ENCODE peak calls at places on chromosomes 12 and 14, in ten cellular contexts. One of them, this sample, is unnamed.

GRCh38 chr12:123094349-123095073 is 56.4 kb downstream of the PITPNM2 start:
- DNase-seq in COR-L47: no peak
- DNase-seq in lung microvascular endothelial cell: no peak
- DNase-seq in activated T-helper 1 cell treated with anti-CD3 and anti-CD28 coated beads, Interleukin-2, amount 50 U/mL, for 16 hours: no peak
- DNase-seq in H4: peak; percentile 94
- DNase-seq in GM04504: peak; percentile 82
- DNase-seq in NCI-H345: no peak
- DNase-seq in NCI-H1436: no peak
- DNase-seq in mesothelial cell of epicardium: no peak
- DNase-seq in lower leg skin: peak; percentile 43
- DNase-seq in this sample: no peak

GRCh38 chr14:87002831-87003230 is 990.2 kb downstream of the GALC start:
- DNase-seq in COR-L47: no peak
- DNase-seq in NCI-H1436: no peak
- DNase-seq in H4: no peak
- DNase-seq in activated T-helper 1 cell treated with anti-CD3 and anti-CD28 coated beads, Interleukin-2, amount 50 U/mL, for 16 hours: no peak
- DNase-seq in mesothelial cell of epicardium: no peak
- DNase-seq in lung microvascular endothelial cell: no peak
- DNase-seq in lower leg skin: no peak
- DNase-seq in NCI-H345: no peak
- DNase-seq in GM04504: no peak
- DNase-seq in this sample: no peak

GRCh38 chr12:67651380-67651695 is 2.8 kb downstream of the DYRK2 start:
- DNase-seq in lower leg skin: no peak
- DNase-seq in GM04504: no peak
- DNase-seq in H4: peak; percentile 21
- DNase-seq in NCI-H345: peak; percentile 13
- DNase-seq in mesothelial cell of epicardium: no peak
- DNase-seq in lung microvascular endothelial cell: peak; percentile 32
- DNase-seq in activated T-helper 1 cell treated with anti-CD3 and anti-CD28 coated beads, Interleukin-2, amount 50 U/mL, for 16 hours: no peak
- DNase-seq in COR-L47: no peak
- DNase-seq in NCI-H1436: no peak
- DNase-seq in this sample: no peak

GRCh38 chr12:9651265-9651729 is 18.2 kb upstream of the CLEC2D start:
- DNase-seq in NCI-H1436: no peak
- DNase-seq in lung microvascular endothelial cell: peak; percentile 90
- DNase-seq in GM04504: peak; percentile 67
- DNase-seq in mesothelial cell of epicardium: no peak
- DNase-seq in COR-L47: no peak
- DNase-seq in H4: peak; percentile 48
- DNase-seq in lower leg skin: no peak
- DNase-seq in NCI-H345: no peak
- DNase-seq in activated T-helper 1 cell treated with anti-CD3 and anti-CD28 coated beads, Interleukin-2, amount 50 U/mL, for 16 hours: no peak
- DNase-seq in this sample: no peak

GRCh38 chr14:71467419-71467818 is 464.8 kb upstream of the RGS6 start:
- DNase-seq in H4: no peak
- DNase-seq in lower leg skin: no peak
- DNase-seq in activated T-helper 1 cell treated with anti-CD3 and anti-CD28 coated beads, Interleukin-2, amount 50 U/mL, for 16 hours: no peak
- DNase-seq in NCI-H1436: no peak
- DNase-seq in lung microvascular endothelial cell: no peak
- DNase-seq in COR-L47: no peak
- DNase-seq in NCI-H345: no peak
- DNase-seq in mesothelial cell of epicardium: no peak
- DNase-seq in GM04504: no peak
- DNase-seq in this sample: no peak

GRCh38 chr12:121576851-121577391 is 3.9 kb downstream of the KDM2B start:
- DNase-seq in H4: no peak
- DNase-seq in mesothelial cell of epicardium: no peak
- DNase-seq in activated T-helper 1 cell treated with anti-CD3 and anti-CD28 coated beads, Interleukin-2, amount 50 U/mL, for 16 hours: no peak
- DNase-seq in lung microvascular endothelial cell: no peak
- DNase-seq in GM04504: peak; percentile 83
- DNase-seq in lower leg skin: no peak
- DNase-seq in NCI-H345: no peak
- DNase-seq in NCI-H1436: no peak
- DNase-seq in COR-L47: no peak
- DNase-seq in this sample: peak; percentile 68

GRCh38 chr12:111942557-111942956 is 70.4 kb downstream of the TMEM116 start:
- DNase-seq in lower leg skin: no peak
- DNase-seq in COR-L47: peak; percentile 15
- DNase-seq in H4: peak; percentile 73
- DNase-seq in lung microvascular endothelial cell: peak; percentile 80
- DNase-seq in NCI-H345: no peak
- DNase-seq in NCI-H1436: no peak
- DNase-seq in GM04504: peak; percentile 32
- DNase-seq in activated T-helper 1 cell treated with anti-CD3 and anti-CD28 coated beads, Interleukin-2, amount 50 U/mL, for 16 hours: no peak
- DNase-seq in mesothelial cell of epicardium: no peak
- DNase-seq in this sample: peak; percentile 41

GRCh38 chr14:59187802-59188460 is 536 bp upstream of the DAAM1 start:
- DNase-seq in mesothelial cell of epicardium: no peak
- DNase-seq in NCI-H1436: peak; percentile 20
- DNase-seq in NCI-H345: peak; percentile 71
- DNase-seq in lung microvascular endothelial cell: no peak
- DNase-seq in lower leg skin: no peak
- DNase-seq in GM04504: no peak
- DNase-seq in activated T-helper 1 cell treated with anti-CD3 and anti-CD28 coated beads, Interleukin-2, amount 50 U/mL, for 16 hours: peak; percentile 15
- DNase-seq in H4: no peak
- DNase-seq in COR-L47: peak; percentile 37
- DNase-seq in this sample: peak; percentile 48

GRCh38 chr14:80356413-80356812 is 145.1 kb upstream of the DIO2 start:
- DNase-seq in lower leg skin: no peak
- DNase-seq in mesothelial cell of epicardium: no peak
- DNase-seq in H4: no peak
- DNase-seq in NCI-H1436: no peak
- DNase-seq in COR-L47: peak; percentile 21
- DNase-seq in lung microvascular endothelial cell: peak; percentile 6
- DNase-seq in NCI-H345: peak; percentile 45
- DNase-seq in GM04504: no peak
- DNase-seq in activated T-helper 1 cell treated with anti-CD3 and anti-CD28 coated beads, Interleukin-2, amount 50 U/mL, for 16 hours: no peak
- DNase-seq in this sample: no peak

GRCh38 chr14:99133563-99134332 is 138.2 kb downstream of the BCL11B start:
- DNase-seq in NCI-H1436: no peak
- DNase-seq in lower leg skin: no peak
- DNase-seq in H4: no peak
- DNase-seq in GM04504: no peak
- DNase-seq in lung microvascular endothelial cell: no peak
- DNase-seq in activated T-helper 1 cell treated with anti-CD3 and anti-CD28 coated beads, Interleukin-2, amount 50 U/mL, for 16 hours: no peak
- DNase-seq in mesothelial cell of epicardium: no peak
- DNase-seq in COR-L47: no peak
- DNase-seq in NCI-H345: no peak
- DNase-seq in this sample: no peak

GRCh38 chr12:7091660-7092228 is 501 bp downstream of the C1R start:
- DNase-seq in lung microvascular endothelial cell: no peak
- DNase-seq in activated T-helper 1 cell treated with anti-CD3 and anti-CD28 coated beads, Interleukin-2, amount 50 U/mL, for 16 hours: no peak
- DNase-seq in GM04504: no peak
- DNase-seq in mesothelial cell of epicardium: no peak
- DNase-seq in lower leg skin: no peak
- DNase-seq in H4: no peak
- DNase-seq in NCI-H1436: no peak
- DNase-seq in NCI-H345: no peak
- DNase-seq in COR-L47: no peak
- DNase-seq in this sample: no peak

GRCh38 chr12:95788637-95789036 is 1.9 kb downstream of the NTN4 start:
- DNase-seq in COR-L47: no peak
- DNase-seq in lower leg skin: no peak
- DNase-seq in lung microvascular endothelial cell: peak; percentile 77
- DNase-seq in activated T-helper 1 cell treated with anti-CD3 and anti-CD28 coated beads, Interleukin-2, amount 50 U/mL, for 16 hours: no peak
- DNase-seq in mesothelial cell of epicardium: no peak
- DNase-seq in GM04504: no peak
- DNase-seq in NCI-H345: no peak
- DNase-seq in NCI-H1436: no peak
- DNase-seq in H4: peak; percentile 45
- DNase-seq in this sample: no peak

GRCh38 chr12:29082522-29082921 is 66.6 kb upstream of the FAR2 start:
- DNase-seq in lung microvascular endothelial cell: no peak
- DNase-seq in NCI-H1436: no peak
- DNase-seq in GM04504: no peak
- DNase-seq in activated T-helper 1 cell treated with anti-CD3 and anti-CD28 coated beads, Interleukin-2, amount 50 U/mL, for 16 hours: no peak
- DNase-seq in lower leg skin: no peak
- DNase-seq in NCI-H345: no peak
- DNase-seq in mesothelial cell of epicardium: no peak
- DNase-seq in COR-L47: no peak
- DNase-seq in H4: no peak
- DNase-seq in this sample: no peak

GRCh38 chr14:81331229-81332026 is 68.7 kb downstream of the STON2 start:
- DNase-seq in GM04504: no peak
- DNase-seq in lung microvascular endothelial cell: no peak
- DNase-seq in H4: no peak
- DNase-seq in NCI-H345: no peak
- DNase-seq in activated T-helper 1 cell treated with anti-CD3 and anti-CD28 coated beads, Interleukin-2, amount 50 U/mL, for 16 hours: no peak
- DNase-seq in mesothelial cell of epicardium: no peak
- DNase-seq in COR-L47: peak; percentile 57
- DNase-seq in lower leg skin: no peak
- DNase-seq in NCI-H1436: no peak
- DNase-seq in this sample: no peak

GRCh38 chr12:122081697-122082221 is 3.2 kb downstream of the MLXIP start:
- DNase-seq in lower leg skin: peak; percentile 59
- DNase-seq in NCI-H345: no peak
- DNase-seq in H4: peak; percentile 56
- DNase-seq in lung microvascular endothelial cell: peak; percentile 64
- DNase-seq in GM04504: no peak
- DNase-seq in COR-L47: no peak
- DNase-seq in activated T-helper 1 cell treated with anti-CD3 and anti-CD28 coated beads, Interleukin-2, amount 50 U/mL, for 16 hours: no peak
- DNase-seq in NCI-H1436: no peak
- DNase-seq in mesothelial cell of epicardium: no peak
- DNase-seq in this sample: no peak

GRCh38 chr14:37992489-37992888 is 215.2 kb upstream of the SSTR1 start:
- DNase-seq in activated T-helper 1 cell treated with anti-CD3 and anti-CD28 coated beads, Interleukin-2, amount 50 U/mL, for 16 hours: no peak
- DNase-seq in NCI-H345: peak; percentile 80
- DNase-seq in lung microvascular endothelial cell: no peak
- DNase-seq in NCI-H1436: no peak
- DNase-seq in H4: no peak
- DNase-seq in mesothelial cell of epicardium: no peak
- DNase-seq in lower leg skin: no peak
- DNase-seq in GM04504: no peak
- DNase-seq in COR-L47: peak; percentile 27
- DNase-seq in this sample: no peak

GRCh38 chr12:106147956-106148355 is 9.2 kb upstream of the NUAK1 start:
- DNase-seq in GM04504: no peak
- DNase-seq in activated T-helper 1 cell treated with anti-CD3 and anti-CD28 coated beads, Interleukin-2, amount 50 U/mL, for 16 hours: no peak
- DNase-seq in mesothelial cell of epicardium: no peak
- DNase-seq in NCI-H1436: no peak
- DNase-seq in lower leg skin: no peak
- DNase-seq in NCI-H345: peak; percentile 56
- DNase-seq in COR-L47: no peak
- DNase-seq in lung microvascular endothelial cell: peak; percentile 25
- DNase-seq in H4: no peak
- DNase-seq in this sample: no peak

This sample was measured in HS-27A.